ENCODE peak calls at places on chromosome 9, in five cellular contexts. L is psoas muscle; Y is stimulated activated CD8-positive, alpha-beta memory T cell treated with anti-CD3 and anti-CD28 coated beads, Interleukin-15, amount 100 ng/mL, for 24 hours; Z is AG10803; N is AG08395. O is an unnamed sample.

GRCh38 chr9:89304479-89305188 is 6.4 kb upstream of the CKS2 start:
- DNase-seq in N (no peak), Y (no peak), L (no peak), Z (no peak), O (no peak)

GRCh38 chr9:28648723-28649122 is 1075.4 kb upstream of the C9orf72 start:
- DNase-seq in Z (no peak), Y (no peak), N (no peak), L (no peak), O (no peak)

GRCh38 chr9:98962861-98963260 is 19.2 kb downstream of the COL15A1 start:
- DNase-seq in Y (no peak), Z (peak), N (peak), L (no peak), O (peak)

GRCh38 chr9:34200092-34200491 is 21.2 kb downstream of the UBAP1 start:
- DNase-seq in Z (no peak), Y (no peak), N (no peak), L (no peak), O (no peak)

GRCh38 chr9:90860826-90861225 is 59.2 kb downstream of the SYK start:
- DNase-seq in Y (no peak), N (no peak), Z (no peak), L (no peak), O (no peak)

GRCh38 chr9:28921857-28922500 is 1348.7 kb upstream of the C9orf72 start:
- DNase-seq in N (no peak), L (no peak), Y (no peak), Z (no peak), O (no peak)

GRCh38 chr9:93316726-93317494 is 133.0 kb downstream of the WNK2 start:
- DNase-seq in L (no peak), Y (no peak), N (no peak), Z (no peak), O (no peak)

GRCh38 chr9:19460258-19460657 is 51.4 kb downstream of the ACER2 start:
- DNase-seq in Y (no peak), Z (no peak), L (no peak), N (no peak), O (no peak)

GRCh38 chr9:16651445-16651964 is 219.0 kb downstream of the BNC2 start:
- DNase-seq in L (no peak), Z (no peak), Y (no peak), N (no peak), O (no peak)

GRCh38 chr9:109035684-109036423 is 22.6 kb upstream of the CTNNAL1 start:
- DNase-seq in Y (no peak), Z (peak), L (no peak), N (peak), O (peak)

GRCh38 chr9:137982132-137982666 is 104.6 kb downstream of the CACNA1B start:
- DNase-seq in Y (no peak), L (no peak), N (no peak), Z (no peak), O (no peak)

GRCh38 chr9:35211854-35212253 is 50.0 kb downstream of the UNC13B start:
- DNase-seq in N (no peak), L (no peak), Z (no peak), Y (no peak), O (no peak)

GRCh38 chr9:26643826-26644225 is 248.8 kb downstream of the CAAP1 start:
- DNase-seq in L (no peak), Z (no peak), Y (no peak), N (no peak), O (no peak)

GRCh38 chr9:35350212-35350611 is 139.7 kb upstream of the RUSC2 start:
- DNase-seq in L (no peak), N (no peak), Y (no peak), Z (no peak), O (no peak)

GRCh38 chr9:35646583-35647265 is 4.0 kb downstream of the SIT1 start:
- DNase-seq in L (peak), N (peak), Z (peak), Y (peak), O (peak)

GRCh38 chr9:87570000-87570834 is 72.5 kb downstream of the DAPK1 start:
- DNase-seq in L (no peak), Z (no peak), N (no peak), Y (no peak), O (no peak)

GRCh38 chr9:133162802-133163558 is 734 bp downstream of the GBGT1 start:
- DNase-seq in Y (no peak), L (no peak), N (no peak), Z (no peak), O (no peak)

GRCh38 chr9:129131300-129132145 is 20.3 kb downstream of the PTPA start:
- DNase-seq in Z (peak), Y (peak), N (peak), L (peak), O (peak)

GRCh38 chr9:134492721-134493470 is 148.7 kb upstream of the COL5A1 start:
- DNase-seq in Y (no peak), N (no peak), L (no peak), Z (no peak), O (no peak)

GRCh38 chr9:19409406-19410194 is 791 bp downstream of the ACER2 start:
- DNase-seq in L (peak), N (peak), Y (no peak), Z (no peak), O (peak)

GRCh38 chr9:38035873-38036272 is 33.2 kb downstream of the SHB start:
- DNase-seq in Z (peak), Y (no peak), L (no peak), N (peak), O (peak)